ENCODE peak calls at places on chromosomes 16 and 17, in eight cellular contexts. G is NCI-H748 treated with DMSO at 0.1 percent for 48 hours; A is CD4-positive, alpha-beta memory T cell; Q is GM04504; B is endothelial cell of umbilical vein; T is tibial artery; K is stimulated activated CD4-positive, alpha-beta T cell treated with anti-CD3 and anti-CD28 coated beads, Interleukin-15, amount 100 ng/mL, for 1 hour; U is upper lobe of right lung. L is an unnamed sample.

GRCh38 chr16:82580293-82580900 is 46.4 kb upstream of the CDH13 start:
- DNase-seq in K (no peak), Q (no peak), A (no peak), B (peak), U (no peak), T (no peak), G (peak), L (no peak)

GRCh38 chr16:57876210-57876609 is 73.9 kb upstream of the KIFC3 start:
- DNase-seq in A (no peak), K (no peak), G (no peak), U (no peak), T (no peak), Q (no peak), B (no peak), L (no peak)

GRCh38 chr16:1026057-1026783 is 44.6 kb downstream of the SOX8 start:
- DNase-seq in A (no peak), T (no peak), Q (no peak), U (no peak), G (no peak), B (no peak), K (no peak), L (no peak)

GRCh38 chr16:13453938-13454553 is 465.9 kb upstream of the ERCC4 start:
- DNase-seq in T (no peak), K (peak), U (no peak), A (no peak), G (peak), B (no peak), Q (peak), L (no peak)

GRCh38 chr17:72592242-72592966 is 471.6 kb downstream of the SOX9 start:
- DNase-seq in T (no peak), A (peak), U (peak), K (peak), G (peak), B (no peak), Q (no peak), L (peak)

GRCh38 chr16:5010576-5011329 is 23.0 kb downstream of the NAGPA start:
- DNase-seq in T (no peak), Q (no peak), G (no peak), U (no peak), A (no peak), B (no peak), K (no peak), L (no peak)

GRCh38 chr17:61634011-61634539 is 43.1 kb upstream of the NACA2 start:
- DNase-seq in T (no peak), A (no peak), B (no peak), Q (no peak), K (no peak), G (no peak), U (no peak), L (no peak)

GRCh38 chr17:83064732-83065659 is 14.4 kb upstream of the METRNL start:
- DNase-seq in B (no peak), T (peak), A (no peak), K (no peak), G (no peak), Q (no peak), U (peak), L (no peak)

GRCh38 chr16:907819-908218 is 63.0 kb downstream of the LMF1 start:
- DNase-seq in G (no peak), T (no peak), B (no peak), Q (no peak), U (no peak), K (no peak), A (no peak), L (no peak)

GRCh38 chr17:65278050-65278819 is 141.1 kb downstream of the RGS9 start:
- DNase-seq in U (no peak), K (peak), T (no peak), G (peak), Q (no peak), B (peak), A (peak), L (peak)

GRCh38 chr17:8941520-8941919 is 24.0 kb downstream of the PIK3R5 start:
- DNase-seq in Q (no peak), T (no peak), B (no peak), U (peak), G (no peak), A (peak), K (peak), L (no peak)

GRCh38 chr17:41500131-41500911 is 5.1 kb downstream of the KRT13 start:
- DNase-seq in K (no peak), U (no peak), G (no peak), B (peak), Q (peak), A (no peak), T (no peak), L (no peak)

GRCh38 chr16:26830716-26831115 is 236.0 kb upstream of the C16orf82 start:
- DNase-seq in U (no peak), A (no peak), G (peak), B (no peak), Q (no peak), T (no peak), K (no peak), L (peak)

GRCh38 chr16:19389246-19389645 is 28.4 kb upstream of the TMC5 start:
- DNase-seq in G (peak), Q (no peak), U (peak), A (no peak), T (no peak), K (no peak), B (peak), L (no peak)

GRCh38 chr16:60771138-60771537 is 1265.1 kb downstream of the CDH8 start:
- DNase-seq in T (no peak), K (no peak), B (no peak), G (no peak), A (no peak), Q (no peak), U (no peak), L (no peak)

GRCh38 chr16:17130733-17131132 is 340.0 kb downstream of the XYLT1 start:
- DNase-seq in K (no peak), B (no peak), T (peak), A (no peak), U (no peak), G (no peak), Q (no peak), L (no peak)

GRCh38 chr17:68509151-68510057 is 2.8 kb upstream of the PRKAR1A start:
- DNase-seq in U (peak), A (no peak), G (no peak), T (no peak), Q (no peak), B (peak), K (no peak), L (no peak)

GRCh38 chr17:41965694-41966375 is 760 bp upstream of the CNP start:
- DNase-seq in A (peak), T (peak), U (peak), K (peak), G (peak), Q (no peak), B (no peak), L (no peak)

GRCh38 chr16:86708431-86708830 is 130.1 kb downstream of the FOXL1 start:
- DNase-seq in Q (no peak), U (no peak), A (no peak), K (no peak), T (peak), G (no peak), B (no peak), L (no peak)

GRCh38 chr16:14427371-14427948 is 202.6 kb downstream of the PARN start:
- DNase-seq in A (no peak), G (no peak), U (no peak), K (no peak), B (no peak), T (peak), Q (no peak), L (no peak)

GRCh38 chr17:64679710-64680216 is 17.7 kb upstream of the SMURF2 start:
- DNase-seq in T (no peak), B (peak), A (no peak), G (no peak), K (no peak), Q (peak), U (no peak), L (peak)

GRCh38 chr17:45942284-45942683 is 47.9 kb downstream of the MAPT start:
- DNase-seq in Q (peak), U (no peak), G (no peak), T (peak), A (no peak), B (no peak), K (no peak), L (no peak)

GRCh38 chr16:51939371-51940005 is 607.5 kb downstream of the TOX3 start:
- DNase-seq in A (no peak), K (no peak), Q (no peak), G (peak), B (no peak), U (no peak), T (no peak), L (no peak)

GRCh38 chr16:56362057-56362655 is 63.2 kb downstream of the AMFR start:
- DNase-seq in Q (no peak), T (no peak), A (no peak), B (no peak), U (no peak), K (no peak), G (no peak), L (no peak)

GRCh38 chr16:55351936-55352335 is 27.9 kb downstream of the IRX6 start:
- DNase-seq in G (no peak), T (no peak), U (no peak), K (no peak), Q (no peak), B (no peak), A (no peak), L (no peak)

GRCh38 chr16:7231762-7232161 is 100.9 kb upstream of the RBFOX1 start:
- DNase-seq in G (no peak), Q (no peak), A (no peak), U (no peak), T (no peak), B (no peak), K (no peak), L (no peak)

GRCh38 chr17:12463102-12463501 is 202.6 kb upstream of the MYOCD start:
- DNase-seq in K (no peak), U (no peak), B (no peak), T (no peak), A (no peak), Q (peak), G (no peak), L (no peak)

GRCh38 chr17:42424991-42425610 is 2.0 kb upstream of the CAVIN1 start:
- DNase-seq in A (no peak), Q (no peak), G (no peak), B (no peak), U (no peak), T (peak), K (no peak), L (no peak)

GRCh38 chr17:45132569-45133463 is 501 bp upstream of the PLCD3 start:
- DNase-seq in Q (peak), G (peak), U (peak), K (peak), B (peak), T (peak), A (peak), L (peak)

GRCh38 chr16:85396879-85397871 is 215.9 kb upstream of the GSE1 start:
- DNase-seq in A (no peak), U (peak), K (no peak), B (no peak), T (peak), G (no peak), Q (no peak), L (no peak)

GRCh38 chr16:12010388-12011251 is 34.1 kb downstream of the SNX29 start:
- DNase-seq in T (no peak), B (no peak), G (no peak), K (no peak), Q (no peak), U (no peak), A (no peak), L (no peak)

GRCh38 chr16:69691980-69692911 is 34.1 kb downstream of the NQO1 start:
- DNase-seq in U (no peak), T (no peak), A (no peak), B (no peak), Q (peak), K (no peak), G (no peak), L (no peak)

GRCh38 chr17:65055708-65056638 is 567 bp downstream of the GNA13 start:
- DNase-seq in B (peak), Q (no peak), T (peak), G (peak), A (peak), K (peak), U (peak), L (no peak)

GRCh38 chr16:48318630-48319029 is 66.6 kb downstream of the SIAH1 start:
- DNase-seq in Q (peak), G (no peak), U (no peak), B (peak), A (peak), T (no peak), K (no peak), L (no peak)

GRCh38 chr17:40304464-40304863 is 4.5 kb upstream of the RARA start:
- DNase-seq in K (no peak), A (no peak), G (no peak), B (no peak), U (no peak), T (no peak), Q (peak), L (no peak)

GRCh38 chr16:57606847-57607501 is 21.5 kb upstream of the ADGRG1 start:
- DNase-seq in B (no peak), K (no peak), Q (no peak), T (peak), G (no peak), U (no peak), A (no peak), L (peak)

GRCh38 chr16:67939507-67940435 is 3.1 kb upstream of the PSMB10 start:
- DNase-seq in U (no peak), K (peak), Q (no peak), G (no peak), A (peak), T (no peak), B (no peak), L (no peak)

GRCh38 chr16:54191592-54191991 is 95.0 kb downstream of the IRX3 start:
- DNase-seq in G (no peak), Q (no peak), T (no peak), U (no peak), K (no peak), A (no peak), B (no peak), L (no peak)

L was measured in osteocyte.